ENCODE peak calls at places on chromosomes 12 and 14, in seven cellular contexts. F is tibial nerve, D is H1, P is GM12892, R is heart left ventricle, A is transverse colon, W is K562. U is an unnamed sample.
A peak's percentile ranks its signal among the peaks of the same experiment; 100 is the strongest.

GRCh38 chr14:95289323-95290010 is 30.2 kb downstream of the CLMN start:
- DNase-seq in F (no peak), D (no peak), P (no peak), R (no peak), A (no peak), W (no peak), U (no peak)

GRCh38 chr14:78666336-78667056 is 496.3 kb downstream of the NRXN3 start:
- DNase-seq in F (no peak), D (no peak), P (no peak), R (no peak), A (no peak), W (no peak), U (no peak)

GRCh38 chr12:62260733-62261683 is 804 bp downstream of the USP15 start:
- DNase-seq in F (peak; percentile 28), D (no peak), P (no peak), R (peak; percentile 28), A (peak; percentile 45), W (peak; percentile 69), U (peak; percentile 13)

GRCh38 chr14:68492889-68493288 is 300.0 kb downstream of the ZFP36L1 start:
- DNase-seq in F (no peak), D (no peak), P (no peak), R (no peak), A (no peak), W (no peak), U (no peak)

GRCh38 chr12:1644523-1645438 is 15.8 kb downstream of the WNT5B start:
- DNase-seq in F (peak; percentile 73), D (no peak), P (no peak), R (peak; percentile 81), A (peak; percentile 68), W (no peak), U (peak; percentile 82)

GRCh38 chr14:61620130-61620946 is 75.0 kb upstream of the HIF1A start:
- DNase-seq in F (no peak), D (no peak), P (no peak), R (no peak), A (no peak), W (no peak), U (peak; percentile 37)

GRCh38 chr14:67260114-67260513 is 18.9 kb downstream of the PALS1 start:
- DNase-seq in F (no peak), D (no peak), P (no peak), R (no peak), A (no peak), W (no peak), U (no peak)

GRCh38 chr14:23951590-23952143 is 1.9 kb upstream of the DHRS4 start:
- DNase-seq in F (no peak), D (peak; percentile 10), P (no peak), R (no peak), A (no peak), W (no peak), U (no peak)

GRCh38 chr12:57343703-57344378 is 87.0 kb downstream of the R3HDM2 start:
- DNase-seq in F (no peak), D (no peak), P (no peak), R (no peak), A (no peak), W (no peak), U (no peak)

GRCh38 chr12:13853471-13853870 is 127.9 kb downstream of the GRIN2B start:
- DNase-seq in F (no peak), D (no peak), P (no peak), R (no peak), A (no peak), W (no peak), U (no peak)

GRCh38 chr12:125191361-125192087 is 126.3 kb downstream of the AACS start:
- DNase-seq in F (no peak), D (no peak), P (no peak), R (no peak), A (no peak), W (no peak), U (no peak)

GRCh38 chr14:93977790-93978581 is 1.6 kb upstream of the ASB2 start:
- DNase-seq in F (no peak), D (no peak), P (no peak), R (no peak), A (peak; percentile 54), W (no peak), U (no peak)

GRCh38 chr12:41966916-41967315 is 177.8 kb downstream of the GXYLT1 start:
- DNase-seq in F (no peak), D (no peak), P (no peak), R (no peak), A (no peak), W (no peak), U (no peak)

GRCh38 chr14:100692859-100693558 is 33.7 kb upstream of the DLK1 start:
- DNase-seq in F (no peak), D (peak; percentile 15), P (no peak), R (no peak), A (no peak), W (no peak), U (no peak)

GRCh38 chr12:59119676-59120075 is 199.4 kb upstream of the LRIG3 start:
- DNase-seq in F (no peak), D (no peak), P (no peak), R (no peak), A (no peak), W (no peak), U (no peak)

GRCh38 chr14:85444685-85445084 is 85.3 kb upstream of the FLRT2 start:
- DNase-seq in F (no peak), D (no peak), P (no peak), R (peak; percentile 34), A (no peak), W (no peak), U (no peak)

GRCh38 chr14:70416717-70417349 is at the start of gene SYNJ2BP:
- DNase-seq in F (peak; percentile 44), D (peak; percentile 47), P (peak; percentile 21), R (peak; percentile 80), A (peak; percentile 88), W (peak; percentile 18), U (peak; percentile 54)

GRCh38 chr14:98244162-98244948 is 1027.6 kb downstream of the BCL11B start:
- DNase-seq in F (no peak), D (no peak), P (no peak), R (no peak), A (peak; percentile 11), W (no peak), U (no peak)

GRCh38 chr12:119283315-119283714 is 51.2 kb upstream of the CCDC60 start:
- DNase-seq in F (no peak), D (no peak), P (no peak), R (no peak), A (no peak), W (no peak), U (no peak)

DNA sequence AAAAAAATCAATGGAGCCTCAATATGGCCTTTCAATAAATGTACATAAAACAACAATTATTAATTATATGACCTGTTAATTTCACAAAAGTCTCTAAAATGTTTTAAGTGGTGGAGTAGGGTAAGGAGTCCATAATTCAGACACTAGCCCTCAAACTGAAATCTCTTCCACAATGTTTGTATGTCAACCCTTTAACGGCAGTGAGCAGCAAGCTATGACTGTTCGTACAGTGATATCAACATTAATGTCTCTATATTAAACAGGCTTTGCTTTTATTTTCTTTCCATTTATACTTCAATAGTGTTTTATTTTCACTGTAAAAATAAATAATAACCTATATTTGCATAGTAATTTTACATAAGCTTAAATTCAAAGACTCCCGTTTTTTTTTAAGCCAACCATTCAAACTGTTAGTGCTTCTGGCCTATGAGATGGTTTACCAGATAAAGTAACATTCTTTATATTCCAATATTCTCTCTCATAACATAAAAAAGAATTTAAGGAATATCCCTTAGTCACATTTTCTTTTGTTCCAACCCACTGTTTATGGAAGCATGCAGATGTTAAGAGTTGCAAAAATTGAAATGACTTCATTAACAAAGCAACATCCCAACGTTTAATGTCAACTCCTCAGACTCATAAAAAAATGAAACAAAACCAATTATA is 2.4 kb downstream of the CDK17 start:
- DNase-seq in F (no peak), D (no peak), P (no peak), R (no peak), A (no peak), W (no peak), U (no peak)
- TF ChIP-seq POLR2A in F (no peak), D (no peak), P (no peak), R (no peak), A (no peak), W (no peak), U (no peak)

GRCh38 chr12:2812290-2813213 is at the start of gene ITFG2:
- DNase-seq in F (peak; percentile 98), D (peak; percentile 96), P (peak; percentile 87), R (peak; percentile 100), A (peak; percentile 98), W (peak; percentile 94), U (peak; percentile 99)
- TF ChIP-seq POLR2A in F (peak; percentile 94), D (peak; percentile 91), P (peak; percentile 99), R (no peak), A (peak; percentile 93), W (peak; percentile 98), U (no peak)

GRCh38 chr12:8031872-8032241 is 659 bp upstream of the FOXJ2 start:
- DNase-seq in F (no peak), D (no peak), P (no peak), R (no peak), A (no peak), W (no peak), U (no peak)

GRCh38 chr12:8034802-8035201 is 2.3 kb downstream of the FOXJ2 start:
- DNase-seq in F (no peak), D (no peak), P (no peak), R (no peak), A (no peak), W (peak; percentile 55), U (no peak)

GRCh38 chr12:8035440-8036010 is 3.0 kb downstream of the FOXJ2 start:
- DNase-seq in F (no peak), D (no peak), P (no peak), R (no peak), A (no peak), W (no peak), U (no peak)

GRCh38 chr12:8032242-8033152 is at the start of gene FOXJ2:
- DNase-seq in F (peak; percentile 50), D (no peak), P (peak; percentile 74), R (peak; percentile 84), A (peak; percentile 86), W (peak; percentile 70), U (peak; percentile 74)

DNA sequence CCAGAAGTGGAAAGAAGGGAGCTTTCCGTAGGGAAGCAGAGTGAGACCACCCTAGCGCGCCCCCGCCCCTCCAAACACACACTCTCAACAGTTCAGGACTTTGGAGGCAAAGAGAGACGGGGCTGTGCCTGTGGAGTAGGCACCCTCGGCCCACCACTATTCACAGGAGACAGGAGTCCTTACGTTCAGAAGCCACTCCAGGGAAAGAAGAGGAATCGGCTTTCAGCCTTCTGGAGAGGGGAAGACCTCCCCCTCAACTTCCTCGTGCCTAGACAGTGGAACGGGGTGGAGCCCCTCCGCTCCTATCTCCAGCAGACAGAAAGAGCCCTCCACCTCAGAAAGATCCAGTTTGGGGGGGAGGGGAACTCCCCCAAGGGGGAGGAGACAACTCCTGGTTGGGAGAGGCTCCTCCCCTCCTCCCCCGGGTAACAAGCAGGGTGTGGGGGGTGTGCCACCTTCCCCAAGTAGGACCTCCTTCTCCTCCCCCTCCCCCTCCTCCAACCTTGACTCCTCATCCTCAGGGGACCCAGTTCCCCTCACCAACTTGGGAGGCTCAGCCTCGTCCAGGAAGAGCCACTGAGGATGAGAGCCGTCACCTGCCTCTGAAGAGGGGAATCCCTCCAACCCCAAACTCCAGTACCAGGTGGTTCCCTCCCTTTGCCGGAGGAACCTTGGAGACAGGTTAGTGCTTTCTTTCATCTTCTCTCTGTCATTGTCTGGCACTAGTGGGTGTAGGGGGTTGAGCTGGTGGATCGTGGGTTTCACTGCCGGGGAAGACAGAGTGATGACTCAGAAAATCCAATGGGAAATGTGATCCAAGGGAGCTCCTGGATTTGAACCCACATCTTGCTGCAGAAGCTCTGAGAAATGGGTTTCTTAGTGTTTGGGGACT is 883 bp downstream of the FOXJ2 start:
- DNase-seq in F (peak; percentile 65), D (no peak), P (peak; percentile 59), R (peak; percentile 79), A (peak; percentile 55), W (peak; percentile 89), U (peak; percentile 75)
- TF ChIP-seq POLR2A in F (peak; percentile 53), D (no peak), P (no peak), R (no peak), A (no peak), W (peak; percentile 68), U (peak; percentile 62)

GRCh38 chr12:21223930-21224329 is 92.9 kb downstream of the SLCO1B1 start:
- DNase-seq in F (no peak), D (no peak), P (no peak), R (no peak), A (no peak), W (no peak), U (no peak)
- TF ChIP-seq POLR2A in F (no peak), D (no peak), P (no peak), R (no peak), A (no peak), W (no peak), U (no peak)